ENCODE peak calls at places on chromosomes 12 and 14, in nine cellular contexts. S is neural progenitor cell, J is right atrium auricular region, M is BJ, B is hepatocyte, P is breast epithelium, X is RWPE2, G is heart right ventricle, Y is tibial artery. F is an unnamed sample.
A peak's percentile ranks its signal among the peaks of the same experiment; 100 is the strongest.

GRCh38 chr12:65335021-65335714 is 56.7 kb downstream of the MSRB3 start:
- DNase-seq in B (peak; percentile 73), G (no peak), M (peak; percentile 69), S (no peak), X (no peak), Y (no peak), J (no peak), P (no peak), F (no peak)

GRCh38 chr14:96154900-96155299 is 49.7 kb upstream of the BDKRB2 start:
- DNase-seq in B (no peak), P (no peak), X (no peak), G (no peak), Y (no peak), S (no peak), M (no peak), J (no peak), F (no peak)

GRCh38 chr14:102221026-102221425 is 81.3 kb downstream of the WDR20 start:
- DNase-seq in M (no peak), B (no peak), S (no peak), J (no peak), X (no peak), G (no peak), P (no peak), Y (no peak), F (no peak)

GRCh38 chr12:2266666-2267623 is 214.2 kb downstream of the CACNA1C start:
- DNase-seq in Y (no peak), X (peak; percentile 35), M (no peak), J (no peak), P (no peak), S (no peak), G (no peak), B (peak; percentile 70), F (no peak)

GRCh38 chr12:27424631-27425230 is 21.8 kb upstream of the SMCO2 start:
- DNase-seq in P (no peak), Y (no peak), M (no peak), J (no peak), B (peak; percentile 58), S (peak; percentile 41), X (no peak), G (no peak), F (no peak)

GRCh38 chr14:47302121-47302520 is 373.3 kb downstream of the MDGA2 start:
- DNase-seq in B (no peak), M (no peak), S (no peak), X (no peak), Y (no peak), J (no peak), G (no peak), P (no peak), F (no peak)

GRCh38 chr12:76135456-76135855 is 51.0 kb upstream of the NAP1L1 start:
- DNase-seq in B (no peak), M (no peak), Y (no peak), S (no peak), G (no peak), X (no peak), P (no peak), J (no peak), F (no peak)

GRCh38 chr12:128930591-128930990 is 77.3 kb downstream of the GLT1D1 start:
- DNase-seq in J (no peak), X (no peak), S (peak; percentile 80), P (no peak), G (no peak), B (no peak), Y (no peak), M (no peak), F (peak; percentile 67)

GRCh38 chr12:123444396-123445026 is 8.0 kb upstream of the RILPL2 start:
- DNase-seq in M (no peak), S (no peak), P (no peak), G (no peak), B (no peak), X (no peak), Y (no peak), J (no peak), F (no peak)

GRCh38 chr12:64099430-64099829 is 122.7 kb downstream of the KICS2 start:
- DNase-seq in P (peak; percentile 55), Y (no peak), X (no peak), J (no peak), G (no peak), S (no peak), M (peak; percentile 68), B (no peak), F (no peak)

GRCh38 chr14:41604793-41605534 is 1.7 kb upstream of the LRFN5 start:
- DNase-seq in X (no peak), G (peak; percentile 43), S (peak; percentile 93), Y (no peak), M (peak; percentile 18), P (no peak), J (no peak), B (peak; percentile 87), F (peak; percentile 48)

GRCh38 chr14:104974665-104975390 is 3.3 kb downstream of the AHNAK2 start:
- DNase-seq in B (no peak), S (no peak), Y (no peak), X (peak; percentile 71), G (peak; percentile 7), M (no peak), P (no peak), J (no peak), F (no peak)

GRCh38 chr12:103956515-103957027 is 9.1 kb upstream of the TDG start:
- DNase-seq in Y (no peak), G (no peak), P (no peak), S (no peak), J (no peak), B (no peak), M (no peak), X (no peak), F (no peak)

GRCh38 chr12:22733756-22734155 is 108.8 kb downstream of the ETNK1 start:
- DNase-seq in S (no peak), M (no peak), P (no peak), Y (no peak), G (no peak), J (no peak), X (no peak), B (no peak), F (no peak)

GRCh38 chr12:76199808-76200207 is 115.3 kb upstream of the NAP1L1 start:
- DNase-seq in J (no peak), B (peak; percentile 25), X (no peak), M (peak; percentile 8), Y (no peak), G (no peak), P (no peak), S (no peak), F (no peak)

GRCh38 chr14:68906439-68906838 is 72.7 kb downstream of the ACTN1 start:
- DNase-seq in J (no peak), M (no peak), P (no peak), S (no peak), G (no peak), B (no peak), X (no peak), Y (no peak), F (no peak)

GRCh38 chr14:68898248-68899032 is 80.7 kb downstream of the ACTN1 start:
- DNase-seq in Y (no peak), M (no peak), J (no peak), B (no peak), P (no peak), X (no peak), G (no peak), S (no peak), F (no peak)

GRCh38 chr14:68905107-68905895 is 73.8 kb downstream of the ACTN1 start:
- DNase-seq in P (no peak), M (no peak), B (no peak), G (no peak), J (no peak), Y (no peak), X (no peak), S (no peak), F (no peak)

GRCh38 chr14:68899033-68899603 is 80.0 kb downstream of the ACTN1 start:
- DNase-seq in P (no peak), J (no peak), S (no peak), G (no peak), M (no peak), X (no peak), B (no peak), Y (no peak), F (no peak)

DNA sequence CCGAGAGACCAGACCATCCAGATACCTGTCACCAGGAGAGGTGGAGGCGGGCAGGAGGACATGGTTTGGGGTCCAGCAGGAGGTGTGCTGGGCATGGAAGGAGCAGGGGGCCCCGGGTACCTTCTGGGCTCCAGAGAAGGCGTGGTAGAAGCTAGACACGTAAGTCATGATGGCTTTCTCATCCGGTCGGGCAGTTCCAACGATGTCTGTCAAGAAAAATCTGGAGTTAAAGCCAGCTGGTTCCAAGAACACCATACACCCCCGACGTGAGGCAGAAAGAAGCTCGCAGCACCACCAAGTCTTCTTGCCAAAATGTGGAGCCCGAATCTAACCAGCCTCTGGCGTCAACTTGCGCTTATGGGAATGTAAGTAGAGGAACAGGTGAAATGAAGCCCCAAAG is 76.7 kb downstream of the ACTN1 start:
- DNase-seq in B (no peak), Y (no peak), X (no peak), G (no peak), J (no peak), M (no peak), S (no peak), P (no peak), F (no peak)
- H3K36me3 ChIP-seq in B (no peaks in the 10 kb centered on the region), Y (peaks cover 97% of the 10 kb centered on the region), X (peaks cover 100% of the 10 kb centered on the region), G (peaks cover 90% of the 10 kb centered on the region), J (peaks cover 89% of the 10 kb centered on the region), M (peaks cover 69% of the 10 kb centered on the region), S (no peaks in the 10 kb centered on the region), P (peaks cover 12% of the 10 kb centered on the region), F (no peaks in the 10 kb centered on the region)

DNA sequence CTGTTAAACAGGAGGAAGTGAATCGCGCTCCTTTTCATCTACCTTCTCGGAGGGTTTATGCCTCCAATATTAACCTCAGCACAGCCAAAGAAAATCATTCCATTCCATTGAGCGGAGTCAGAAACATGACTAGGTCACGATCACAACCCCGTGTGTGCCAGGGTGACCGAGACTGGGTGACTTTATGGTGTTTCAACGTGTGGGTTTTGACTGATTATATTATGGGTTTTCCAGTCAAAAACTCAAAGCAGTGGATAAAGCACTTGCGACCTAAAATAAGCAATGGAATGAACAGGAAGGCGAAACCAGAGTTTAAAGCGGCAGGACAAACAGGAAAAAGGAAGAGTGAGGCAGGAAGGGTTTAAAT is 1.4 kb upstream of the HSPA2 start:
- DNase-seq in M (no peak), Y (no peak), S (no peak), P (no peak), B (no peak), J (no peak), X (no peak), G (no peak), F (no peak)
- H3K4me3 ChIP-seq in M (peak overlapping the region; percentile 48), Y (peak overlapping the region; percentile 64), S (peak overlapping the region; percentile 49), P (peak overlapping the region; percentile 76), B (peak overlapping the region; percentile 40), J (peak overlapping the region; percentile 53), X (peak overlapping the region; percentile 36), G (peak overlapping the region; percentile 71), F (no peak overlapping the region)

GRCh38 chr14:90815817-90816662 is at the start of gene TTC7B:
- DNase-seq in J (no peak), X (no peak), M (no peak), S (peak; percentile 86), B (peak; percentile 78), G (peak; percentile 65), Y (no peak), P (no peak), F (peak; percentile 63)
- TF ChIP-seq CTCF in J (peak; percentile 34), X (peak; percentile 63), M (peak; percentile 41), S (peak; percentile 41), B (peak; percentile 43), G (peak; percentile 42), Y (peak; percentile 34), P (no peak), F (peak; percentile 42)

DNA sequence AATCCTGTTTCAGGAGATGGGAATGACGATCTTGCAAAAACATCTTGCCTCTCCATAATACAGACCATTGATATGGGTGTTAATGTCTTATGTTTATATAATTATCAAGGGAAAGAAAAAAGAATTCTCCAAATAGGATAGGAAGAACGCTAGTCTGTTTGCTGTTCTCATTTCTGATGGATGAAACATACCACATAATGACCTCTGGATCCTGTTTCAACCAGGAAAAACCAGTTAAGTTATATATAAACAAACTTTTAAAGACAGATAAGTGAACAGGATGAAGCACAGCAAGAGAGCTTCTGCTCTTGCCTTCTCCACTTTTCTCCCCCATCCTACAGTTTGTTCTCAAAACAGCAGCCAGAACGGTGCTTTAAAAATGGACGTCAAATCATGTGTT is 27.8 kb downstream of the COQ6 start:
- DNase-seq in X (no peak), P (no peak), J (no peak), M (peak; percentile 9), G (no peak), B (no peak), Y (no peak), S (no peak), F (no peak)
- H3K36me3 ChIP-seq in X (peaks cover 28% of the 10 kb centered on the region), P (no peaks in the 10 kb centered on the region), J (peaks cover 8% of the 10 kb centered on the region), M (peaks cover 1% of the 10 kb centered on the region), G (peaks cover 46% of the 10 kb centered on the region), B (no peaks in the 10 kb centered on the region), Y (peaks cover 59% of the 10 kb centered on the region), S (no peaks in the 10 kb centered on the region), F (no peaks in the 10 kb centered on the region)